ENCODE peak calls at places on chromosomes 4 and X, in seven cellular contexts. B is uterus, W is lung, Y is GM13977, S is brain microvascular endothelial cell, D is A549, U is Peyer's patch. E is an unnamed sample.

GRCh38 chrX:133654801-133655200 is 239.5 kb upstream of the GPC4 start:
- DNase-seq in B (no peak), W (no peak), Y (no peak), S (no peak), D (no peak), U (no peak), E (no peak)

GRCh38 chrX:72604705-72605104 is 32.1 kb upstream of the HDAC8 start:
- DNase-seq in B (no peak), W (no peak), Y (no peak), S (no peak), D (no peak), U (no peak), E (no peak)

GRCh38 chr4:139014391-139015268 is 951 bp upstream of the NOCT start:
- DNase-seq in B (no peak), W (peak), Y (peak), S (peak), D (peak), U (no peak), E (no peak)

GRCh38 chr4:47798165-47798564 is 39.7 kb downstream of the CORIN start:
- DNase-seq in B (no peak), W (no peak), Y (no peak), S (no peak), D (no peak), U (no peak), E (no peak)

GRCh38 chrX:38426785-38427184 is 74.4 kb downstream of the OTC start:
- DNase-seq in B (no peak), W (no peak), Y (no peak), S (no peak), D (no peak), U (no peak), E (no peak)

GRCh38 chr4:138202686-138203085 is 39.5 kb downstream of the SLC7A11 start:
- DNase-seq in B (no peak), W (no peak), Y (no peak), S (no peak), D (no peak), U (no peak), E (no peak)

GRCh38 chr4:41538887-41539498 is 1.0 kb downstream of the LIMCH1 start:
- DNase-seq in B (no peak), W (no peak), Y (no peak), S (no peak), D (no peak), U (no peak), E (no peak)

GRCh38 chrX:121592884-121593283 is 545.5 kb downstream of the GLUD2 start:
- DNase-seq in B (no peak), W (no peak), Y (no peak), S (no peak), D (no peak), U (no peak), E (no peak)

GRCh38 chr4:81470456-81471327 is 1.0 kb downstream of the RASGEF1B start:
- DNase-seq in B (peak), W (peak), Y (no peak), S (peak), D (no peak), U (peak), E (no peak)

GRCh38 chrX:150690126-150690525 is 3.1 kb upstream of the MTMR1 start:
- DNase-seq in B (no peak), W (no peak), Y (no peak), S (peak), D (no peak), U (no peak), E (no peak)

GRCh38 chr4:41050116-41050515 is 164.2 kb downstream of the APBB2 start:
- DNase-seq in B (no peak), W (no peak), Y (no peak), S (no peak), D (no peak), U (no peak), E (no peak)

GRCh38 chr4:127586922-127587571 is 45.7 kb upstream of the INTU start:
- DNase-seq in B (no peak), W (no peak), Y (peak), S (peak), D (peak), U (no peak), E (no peak)

GRCh38 chrX:8851487-8851886 is 50.3 kb upstream of the FAM9A start:
- DNase-seq in B (no peak), W (no peak), Y (no peak), S (no peak), D (no peak), U (no peak), E (no peak)

GRCh38 chr4:113243312-113243711 is 193.9 kb downstream of the ANK2 start:
- DNase-seq in B (no peak), W (no peak), Y (no peak), S (no peak), D (no peak), U (no peak), E (no peak)

DNA sequence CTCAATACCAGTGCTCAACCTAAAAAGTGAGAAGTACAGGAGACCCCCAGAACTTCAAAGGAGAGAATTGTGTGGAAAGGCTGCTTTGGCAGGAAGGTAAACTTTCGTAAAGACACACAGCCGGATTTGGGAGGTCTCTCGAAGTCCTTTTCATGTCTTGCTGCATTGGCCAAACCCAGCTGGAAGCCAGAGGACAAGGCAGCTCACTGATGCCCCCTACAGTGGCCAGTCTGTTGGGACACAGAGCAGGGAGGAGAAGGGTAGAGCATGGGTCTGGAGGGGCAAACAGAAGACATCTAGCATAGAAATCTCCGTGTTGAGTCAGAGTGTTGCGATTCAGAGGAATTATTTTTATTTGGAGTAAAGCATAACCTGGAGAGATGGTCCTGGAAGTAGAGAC is 198.9 kb downstream of the ANK2 start:
- DNase-seq in B (no peak), W (no peak), Y (no peak), S (no peak), D (no peak), U (no peak), E (no peak)
- TF ChIP-seq CTCF in B (no peak), W (no peak), Y (no peak), S (peak), D (no peak), U (no peak), E (peak)

GRCh38 chr4:113762061-113762850 is 718 bp upstream of the CAMK2D start:
- DNase-seq in B (peak), W (peak), Y (peak), S (peak), D (peak), U (peak), E (peak)
- TF ChIP-seq CTCF in B (peak), W (no peak), Y (peak), S (no peak), D (no peak), U (no peak), E (peak)

GRCh38 chr4:71774136-71774535 is 9.7 kb downstream of the GC start:
- DNase-seq in B (no peak), W (no peak), Y (no peak), S (no peak), D (no peak), U (no peak), E (no peak)
- TF ChIP-seq CTCF in B (no peak), W (no peak), Y (no peak), S (no peak), D (no peak), U (no peak), E (no peak)

DNA sequence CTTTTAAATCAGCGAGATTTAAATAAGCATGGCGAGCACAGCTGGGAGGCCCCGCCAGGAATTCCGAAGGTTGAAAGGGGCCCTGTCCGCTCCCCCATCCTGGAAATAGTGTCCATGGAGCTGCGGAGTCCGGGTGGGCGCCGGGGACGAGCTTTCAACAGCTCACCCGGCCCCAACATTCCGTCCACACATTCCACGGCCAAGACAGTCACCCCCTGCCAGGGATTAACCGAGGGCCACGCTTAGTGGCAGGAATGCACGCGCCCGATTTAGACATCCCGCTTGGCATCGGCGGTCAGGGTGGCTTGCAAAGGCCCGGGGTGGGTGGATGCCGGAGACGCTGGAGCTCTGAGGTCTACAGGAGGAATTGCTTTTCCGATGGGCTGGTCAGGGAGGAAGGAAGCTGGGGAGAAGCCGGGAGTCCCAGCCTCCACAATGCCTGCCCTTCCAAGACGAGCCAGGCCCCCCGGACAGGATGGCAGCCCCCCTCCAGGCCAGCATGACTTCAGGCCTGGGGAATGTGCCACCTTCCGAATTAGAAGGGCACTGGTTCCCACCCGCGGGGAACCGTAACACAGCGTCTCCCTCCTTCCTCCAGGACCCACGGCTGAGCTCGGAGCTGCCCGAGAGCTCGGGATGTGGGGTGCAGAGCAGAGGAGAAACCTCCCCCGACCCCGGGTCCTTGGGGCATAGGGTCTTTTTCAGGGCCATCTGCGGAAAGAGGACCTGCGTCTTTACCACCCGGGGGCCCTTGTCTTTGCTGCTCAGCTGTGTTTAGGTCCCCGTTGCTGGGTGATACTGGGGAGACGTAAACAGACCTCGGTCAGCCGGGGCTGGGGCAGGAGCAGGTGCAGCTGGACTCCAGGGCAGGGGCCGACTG is 26.9 kb upstream of the PPP2R3B start:
- DNase-seq in B (no peak), W (no peak), Y (no peak), S (peak), D (no peak), U (no peak), E (peak)
- TF ChIP-seq CTCF in B (no peak), W (no peak), Y (no peak), S (peak), D (no peak), U (no peak), E (peak)

GRCh38 chrX:68843992-68844391 is 15.2 kb downstream of the EFNB1 start:
- DNase-seq in B (no peak), W (no peak), Y (no peak), S (no peak), D (no peak), U (no peak), E (peak)

GRCh38 chrX:68840256-68840655 is 11.4 kb downstream of the EFNB1 start:
- DNase-seq in B (no peak), W (no peak), Y (no peak), S (no peak), D (no peak), U (no peak), E (no peak)

GRCh38 chrX:68842351-68842750 is 13.5 kb downstream of the EFNB1 start:
- DNase-seq in B (no peak), W (no peak), Y (no peak), S (no peak), D (no peak), U (no peak), E (no peak)

GRCh38 chrX:68841251-68842049 is 12.6 kb downstream of the EFNB1 start:
- DNase-seq in B (no peak), W (no peak), Y (no peak), S (no peak), D (no peak), U (no peak), E (no peak)

DNA sequence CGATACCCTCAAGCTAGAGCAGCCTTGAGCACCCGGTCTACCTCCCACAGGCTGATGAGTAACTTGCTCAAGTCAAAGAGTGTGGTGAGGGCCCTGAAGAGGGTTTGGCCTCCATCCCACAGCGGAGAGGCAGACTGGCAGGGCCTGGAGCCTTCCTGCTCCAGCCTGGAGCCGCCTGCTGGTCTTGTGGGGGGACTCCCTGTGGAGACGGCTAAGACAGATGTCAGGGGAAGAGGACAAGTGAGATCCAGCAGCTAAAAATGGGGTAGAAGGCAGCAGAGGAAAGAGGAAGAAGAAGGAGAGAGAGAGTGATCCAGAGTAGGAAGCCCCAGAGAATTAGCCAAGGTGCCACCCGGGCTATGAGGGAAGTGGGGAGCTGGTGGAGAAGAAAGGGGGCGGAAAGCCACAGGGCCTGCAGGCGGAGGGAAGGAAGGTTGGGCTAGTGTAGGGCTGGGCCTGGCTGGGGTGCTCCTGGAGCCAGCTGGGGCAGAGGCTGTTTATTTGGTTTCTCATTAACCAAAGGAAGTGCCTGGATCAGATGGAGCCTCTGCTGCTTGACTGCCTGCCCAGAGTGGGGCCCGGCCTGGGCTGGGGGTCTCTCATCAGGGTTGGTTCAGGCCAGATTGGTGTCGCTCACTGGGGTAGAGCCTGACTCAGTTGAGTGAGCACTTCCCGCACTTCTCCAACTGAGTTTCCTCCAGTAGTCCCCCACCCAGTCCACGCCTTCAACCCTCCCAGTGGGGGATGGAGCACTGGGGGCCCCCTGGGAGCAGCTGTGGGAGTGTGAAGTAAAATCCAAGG is 14.2 kb downstream of the EFNB1 start:
- DNase-seq in B (no peak), W (no peak), Y (no peak), S (no peak), D (no peak), U (no peak), E (no peak)
- TF ChIP-seq CTCF in B (no peak), W (no peak), Y (no peak), S (no peak), D (no peak), U (no peak), E (no peak)

GRCh38 chrX:103338663-103339062 is 8.6 kb downstream of the TCEAL7 start:
- DNase-seq in B (no peak), W (no peak), Y (no peak), S (no peak), D (no peak), U (no peak), E (no peak)
- TF ChIP-seq CTCF in B (no peak), W (no peak), Y (no peak), S (no peak), D (no peak), U (no peak), E (no peak)

GRCh38 chrX:17005712-17006372 is 59.4 kb downstream of the REPS2 start:
- DNase-seq in B (no peak), W (no peak), Y (no peak), S (no peak), D (no peak), U (no peak), E (no peak)

GRCh38 chrX:17009856-17010650 is 63.6 kb downstream of the REPS2 start:
- DNase-seq in B (no peak), W (no peak), Y (no peak), S (no peak), D (no peak), U (no peak), E (no peak)

GRCh38 chrX:17007134-17007768 is 60.8 kb downstream of the REPS2 start:
- DNase-seq in B (no peak), W (no peak), Y (peak), S (no peak), D (peak), U (no peak), E (no peak)
- TF ChIP-seq CTCF in B (no peak), W (no peak), Y (peak), S (peak), D (peak), U (no peak), E (peak)

GRCh38 chr4:164503874-164504273 is 250.1 kb upstream of the SMIM31 start:
- DNase-seq in B (no peak), W (no peak), Y (no peak), S (no peak), D (no peak), U (no peak), E (no peak)

GRCh38 chr4:164501074-164501473 is 252.9 kb upstream of the SMIM31 start:
- DNase-seq in B (no peak), W (no peak), Y (no peak), S (peak), D (no peak), U (no peak), E (no peak)
- TF ChIP-seq CTCF in B (no peak), W (no peak), Y (no peak), S (no peak), D (no peak), U (no peak), E (no peak)

DNA sequence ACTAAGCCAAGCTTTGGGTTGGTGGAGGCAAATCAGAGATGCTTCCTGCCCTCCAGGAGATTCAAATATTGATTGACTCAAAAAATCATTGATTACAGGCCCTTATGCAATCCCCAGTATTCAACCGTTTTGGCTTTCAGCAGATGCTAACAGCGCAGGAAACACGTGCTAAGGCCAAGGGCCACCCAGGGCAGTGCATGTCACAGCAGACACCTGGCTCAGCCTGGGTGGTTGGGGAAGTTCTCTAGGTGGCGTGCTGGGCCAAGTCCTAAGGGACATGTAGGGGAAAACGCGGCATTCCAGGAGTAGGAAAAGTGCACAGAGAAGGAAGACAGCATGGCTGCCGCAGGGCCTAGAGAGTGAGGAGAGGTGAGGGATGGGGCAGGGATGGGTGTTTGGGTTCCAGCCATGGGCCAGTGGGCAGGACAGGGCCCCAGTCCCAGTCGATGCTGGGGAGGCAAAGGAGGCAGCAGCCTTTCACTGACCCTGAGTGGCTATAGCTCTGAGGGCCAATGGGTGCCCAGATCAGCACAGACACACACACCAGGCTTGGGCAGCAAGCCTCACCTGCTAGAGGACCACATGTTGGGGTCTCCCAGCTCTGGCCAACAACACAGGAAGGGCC is 239.1 kb downstream of the EVC2 start:
- DNase-seq in B (no peak), W (no peak), Y (no peak), S (no peak), D (no peak), U (no peak), E (no peak)
- TF ChIP-seq CTCF in B (no peak), W (no peak), Y (no peak), S (no peak), D (no peak), U (no peak), E (no peak)

E was measured in chondrocyte.